ENCODE peak calls at places on chromosomes 7 and 10, in seven cellular contexts. T, Q, V, U, R, Y and N are unnamed samples.
A peak's percentile ranks its signal among the peaks of the same experiment; 100 is the strongest.

GRCh38 chr7:21524680-21525079 is 18.2 kb upstream of the DNAH11 start:
- DNase-seq in T (no peak), Q (no peak), V (no peak), U (no peak), R (no peak), Y (no peak), N (no peak)

GRCh38 chr7:156650042-156650441 is 9.5 kb downstream of the RNF32 start:
- DNase-seq in T (no peak), Q (no peak), V (no peak), U (no peak), R (no peak), Y (no peak), N (no peak)

GRCh38 chr10:77941790-77942189 is 15.2 kb upstream of the DLG5 start:
- DNase-seq in T (no peak), Q (no peak), V (no peak), U (no peak), R (no peak), Y (no peak), N (no peak)

GRCh38 chr7:75654855-75655254 is 83.9 kb downstream of the HIP1 start:
- DNase-seq in T (no peak), Q (no peak), V (no peak), U (no peak), R (no peak), Y (no peak), N (no peak)

GRCh38 chr7:24926623-24927539 is 53.1 kb downstream of the OSBPL3 start:
- DNase-seq in T (peak; percentile 89), Q (no peak), V (no peak), U (peak; percentile 36), R (no peak), Y (no peak), N (no peak)

GRCh38 chr10:64630534-64630933 is 1109.3 kb downstream of the REEP3 start:
- DNase-seq in T (no peak), Q (peak; percentile 57), V (no peak), U (no peak), R (no peak), Y (no peak), N (no peak)

GRCh38 chr7:103632972-103633371 is 187.0 kb upstream of the SLC26A5 start:
- DNase-seq in T (peak; percentile 62), Q (no peak), V (no peak), U (no peak), R (no peak), Y (no peak), N (no peak)

GRCh38 chr7:143214789-143215679 is 6.8 kb upstream of the TAS2R40 start:
- DNase-seq in T (peak; percentile 85), Q (peak; percentile 89), V (peak; percentile 73), U (peak; percentile 64), R (no peak), Y (peak; percentile 52), N (peak; percentile 33)

GRCh38 chr10:2913531-2913930 is 153.8 kb upstream of the PFKP start:
- DNase-seq in T (no peak), Q (no peak), V (no peak), U (no peak), R (no peak), Y (no peak), N (no peak)

GRCh38 chr10:97553575-97554100 is 18.9 kb upstream of the ANKRD2 start:
- DNase-seq in T (peak; percentile 70), Q (peak; percentile 77), V (peak; percentile 80), U (peak; percentile 59), R (peak; percentile 72), Y (peak; percentile 23), N (peak; percentile 14)

GRCh38 chr10:132489704-132490534 is 47.7 kb upstream of the INPP5A start:
- DNase-seq in T (no peak), Q (no peak), V (no peak), U (no peak), R (no peak), Y (no peak), N (no peak)

GRCh38 chr10:69426376-69426727 is 9.6 kb upstream of the TACR2 start:
- DNase-seq in T (no peak), Q (no peak), V (no peak), U (no peak), R (no peak), Y (no peak), N (no peak)

GRCh38 chr10:14282271-14282670 is 48.5 kb downstream of the FRMD4A start:
- DNase-seq in T (peak; percentile 44), Q (no peak), V (no peak), U (peak; percentile 28), R (no peak), Y (no peak), N (no peak)

GRCh38 chr7:137987968-137988367 is 13.9 kb downstream of the CREB3L2 start:
- DNase-seq in T (no peak), Q (no peak), V (no peak), U (no peak), R (no peak), Y (peak; percentile 72), N (no peak)

GRCh38 chr7:85186521-85187241 is at the start of gene SEMA3D:
- DNase-seq in T (peak; percentile 82), Q (peak; percentile 90), V (peak; percentile 87), U (peak; percentile 57), R (peak; percentile 51), Y (peak; percentile 30), N (no peak)

GRCh38 chr10:71516890-71517289 is 120.2 kb downstream of the CDH23 start:
- DNase-seq in T (no peak), Q (no peak), V (no peak), U (no peak), R (no peak), Y (no peak), N (no peak)

GRCh38 chr10:75440271-75440793 is 8.9 kb downstream of the LRMDA start:
- DNase-seq in T (no peak), Q (no peak), V (no peak), U (no peak), R (no peak), Y (no peak), N (no peak)

GRCh38 chr7:66683770-66684123 is 55.1 kb downstream of the KCTD7 start:
- DNase-seq in T (no peak), Q (no peak), V (no peak), U (no peak), R (no peak), Y (no peak), N (no peak)

GRCh38 chr7:27680610-27681009 is 17.9 kb upstream of the HIBADH start:
- DNase-seq in T (no peak), Q (no peak), V (no peak), U (no peak), R (no peak), Y (no peak), N (no peak)

GRCh38 chr7:37153376-37153775 is 295.3 kb downstream of the ELMO1 start:
- DNase-seq in T (no peak), Q (no peak), V (no peak), U (no peak), R (no peak), Y (no peak), N (no peak)

GRCh38 chr7:158000160-158000559 is 587.5 kb downstream of the PTPRN2 start:
- DNase-seq in T (no peak), Q (no peak), V (no peak), U (no peak), R (no peak), Y (no peak), N (no peak)

GRCh38 chr7:107166702-107167426 is 1.9 kb upstream of the HBP1 start:
- DNase-seq in T (no peak), Q (no peak), V (no peak), U (no peak), R (no peak), Y (no peak), N (no peak)
- H3K4me3 ChIP-seq in T (peak overlapping the region; percentile 52), Q (peak overlapping the region; percentile 48), V (peak overlapping the region; percentile 63), U (peak overlapping the region; percentile 66), R (peak overlapping the region; percentile 84), Y (peak overlapping the region; percentile 55), N (peak overlapping the region; percentile 54)

GRCh38 chr10:122461367-122461728 is at the start of gene HTRA1:
- DNase-seq in T (peak; percentile 61), Q (peak; percentile 91), V (peak; percentile 88), U (no peak), R (peak; percentile 86), Y (no peak), N (no peak)

GRCh38 chr10:122458693-122459092 is 2.7 kb upstream of the HTRA1 start:
- DNase-seq in T (no peak), Q (peak; percentile 45), V (no peak), U (no peak), R (no peak), Y (no peak), N (no peak)

GRCh38 chr10:122460891-122461293 is 461 bp upstream of the HTRA1 start:
- DNase-seq in T (no peak), Q (no peak), V (no peak), U (no peak), R (no peak), Y (no peak), N (no peak)

GRCh38 chr10:122457934-122458333 is 3.4 kb upstream of the HTRA1 start:
- DNase-seq in T (no peak), Q (no peak), V (no peak), U (no peak), R (no peak), Y (no peak), N (no peak)

DNA sequence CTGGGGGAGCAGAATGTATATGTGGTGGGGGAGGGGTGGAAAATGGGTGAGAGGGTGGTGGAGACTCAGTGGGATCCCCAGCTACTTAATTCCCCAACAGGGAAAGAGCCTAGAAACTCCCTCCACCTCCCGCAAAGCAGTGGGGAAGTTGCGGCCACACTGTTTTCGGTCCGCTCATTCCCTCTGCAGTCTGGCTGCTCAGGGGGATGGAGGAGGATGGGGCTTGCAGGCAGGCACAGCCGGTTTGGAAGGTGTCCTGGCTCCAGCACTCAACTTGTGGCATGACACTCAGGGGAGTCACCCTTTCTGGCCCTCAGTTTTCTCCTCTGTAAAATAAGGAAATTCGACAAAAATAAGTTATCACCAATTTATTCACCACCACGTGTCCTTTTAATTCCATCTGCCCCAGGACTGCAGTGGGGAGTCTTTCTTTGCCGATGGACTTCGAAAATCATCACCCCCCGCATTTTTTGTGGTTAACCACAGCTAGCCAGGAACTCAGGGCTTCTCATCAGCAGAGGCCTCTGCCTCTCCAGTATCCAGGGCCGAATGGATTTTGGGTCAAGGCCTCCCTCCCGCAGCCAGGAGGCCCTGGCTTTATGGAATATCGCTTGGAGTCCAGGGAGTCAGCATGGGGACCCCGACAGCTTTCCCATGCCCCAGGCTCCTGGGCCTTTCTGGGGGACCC is 1.6 kb upstream of the HTRA1 start:
- DNase-seq in T (peak; percentile 58), Q (no peak), V (no peak), U (peak; percentile 49), R (no peak), Y (no peak), N (no peak)
- H3K27ac ChIP-seq in T (no peak overlapping the region), Q (no peak overlapping the region), V (no peak overlapping the region), U (no peak overlapping the region), R (no peak overlapping the region), Y (no peak overlapping the region), N (no peak overlapping the region)

GRCh38 chr7:123502216-123502615 is 32.2 kb downstream of the IQUB start:
- DNase-seq in T (no peak), Q (no peak), V (no peak), U (no peak), R (no peak), Y (no peak), N (no peak)
- H3K4me3 ChIP-seq in T (no peak overlapping the region), Q (no peak overlapping the region), V (no peak overlapping the region), U (no peak overlapping the region), R (no peak overlapping the region), Y (no peak overlapping the region), N (no peak overlapping the region)

DNA sequence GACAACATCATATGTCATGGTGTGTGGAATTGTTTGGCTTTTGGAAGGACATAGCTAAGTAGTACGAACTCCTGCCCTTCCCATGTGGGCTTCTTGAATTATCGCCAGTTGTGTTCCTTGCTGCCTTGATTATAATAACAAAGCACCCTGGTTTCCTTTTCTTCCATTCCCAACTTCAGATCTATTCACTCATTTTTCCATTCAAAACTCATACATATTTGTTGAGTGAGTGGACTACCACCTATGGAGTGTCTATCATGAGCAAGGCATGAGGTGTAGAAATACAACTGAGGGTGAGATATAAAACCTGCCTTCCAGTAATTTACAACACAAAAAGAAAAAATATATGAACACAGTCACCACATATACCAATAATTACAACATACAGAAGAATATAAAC is 4.9 kb upstream of the COL17A1 start:
- DNase-seq in T (peak; percentile 16), Q (no peak), V (no peak), U (no peak), R (no peak), Y (no peak), N (no peak)
- H3K27ac ChIP-seq in T (no peak overlapping the region), Q (no peak overlapping the region), V (no peak overlapping the region), U (no peak overlapping the region), R (no peak overlapping the region), Y (no peak overlapping the region), N (no peak overlapping the region)